ENCODE peak calls at places on chromosome 2, in four cellular contexts. One of them, this sample, is unnamed.

GRCh38 chr2:205367536-205367935 is 314.8 kb upstream of the NRP2 start:
- DNase-seq in mesendoderm: peak; percentile 59
- DNase-seq in H1: no peak
- DNase-seq in IMR-90: peak; percentile 80
- DNase-seq in this sample: no peak

GRCh38 chr2:42765686-42766085 is 1.8 kb upstream of the OXER1 start:
- DNase-seq in mesendoderm: no peak
- DNase-seq in H1: no peak
- DNase-seq in IMR-90: no peak
- DNase-seq in this sample: no peak

GRCh38 chr2:120175000-120175581 is 48.1 kb downstream of the TMEM185B start:
- DNase-seq in mesendoderm: peak; percentile 68
- DNase-seq in IMR-90: peak; percentile 79
- DNase-seq in H1: no peak
- DNase-seq in this sample: no peak

GRCh38 chr2:107801498-107801897 is 25.2 kb upstream of the RGPD4 start:
- DNase-seq in H1: no peak
- DNase-seq in mesendoderm: no peak
- DNase-seq in IMR-90: no peak
- DNase-seq in this sample: no peak

GRCh38 chr2:208399201-208399600 is 7.4 kb upstream of the PTH2R start:
- DNase-seq in H1: no peak
- DNase-seq in mesendoderm: no peak
- DNase-seq in IMR-90: no peak
- DNase-seq in this sample: no peak

GRCh38 chr2:32484907-32485306 is 128.1 kb downstream of the BIRC6 start:
- DNase-seq in H1: no peak
- DNase-seq in IMR-90: peak; percentile 97
- DNase-seq in mesendoderm: no peak
- DNase-seq in this sample: no peak

GRCh38 chr2:3729055-3729448 is 25.7 kb downstream of the DCDC2C start:
- DNase-seq in IMR-90: no peak
- DNase-seq in H1: no peak
- DNase-seq in mesendoderm: no peak
- DNase-seq in this sample: no peak

GRCh38 chr2:128420131-128420530 is 101.5 kb upstream of the HS6ST1 start:
- DNase-seq in mesendoderm: no peak
- DNase-seq in H1: no peak
- DNase-seq in IMR-90: no peak
- DNase-seq in this sample: no peak

GRCh38 chr2:98293003-98293402 is 53.3 kb upstream of the CNGA3 start:
- DNase-seq in H1: no peak
- DNase-seq in IMR-90: no peak
- DNase-seq in mesendoderm: no peak
- DNase-seq in this sample: no peak

GRCh38 chr2:153213022-153213421 is 265.5 kb downstream of the RPRM start:
- DNase-seq in H1: no peak
- DNase-seq in IMR-90: no peak
- DNase-seq in mesendoderm: no peak
- DNase-seq in this sample: no peak

GRCh38 chr2:210169871-210170441 is 1.3 kb downstream of the KANSL1L start:
- DNase-seq in mesendoderm: no peak
- DNase-seq in IMR-90: peak; percentile 79
- DNase-seq in H1: no peak
- DNase-seq in this sample: no peak

GRCh38 chr2:24972315-24972958 is 682 bp upstream of the DNAJC27 start:
- DNase-seq in IMR-90: no peak
- DNase-seq in H1: no peak
- DNase-seq in mesendoderm: peak; percentile 63
- DNase-seq in this sample: no peak

GRCh38 chr2:39593439-39594393 is 72.0 kb upstream of the TMEM178A start:
- DNase-seq in mesendoderm: peak; percentile 97
- DNase-seq in H1: peak; percentile 15
- DNase-seq in IMR-90: peak; percentile 88
- DNase-seq in this sample: peak; percentile 76

GRCh38 chr2:176986579-176986978 is 226.0 kb upstream of the HNRNPA3 start:
- DNase-seq in mesendoderm: no peak
- DNase-seq in IMR-90: no peak
- DNase-seq in H1: no peak
- DNase-seq in this sample: no peak

GRCh38 chr2:96895032-96895708 is 25.3 kb upstream of the SEMA4C start:
- DNase-seq in H1: no peak
- DNase-seq in IMR-90: no peak
- DNase-seq in mesendoderm: no peak
- DNase-seq in this sample: no peak

GRCh38 chr2:14944562-14945346 is 312.2 kb downstream of the LRATD1 start:
- DNase-seq in mesendoderm: peak; percentile 83
- DNase-seq in H1: peak; percentile 39
- DNase-seq in IMR-90: peak; percentile 34
- DNase-seq in this sample: peak; percentile 76

GRCh38 chr2:208042041-208042440 is 16.7 kb upstream of the PLEKHM3 start:
- DNase-seq in H1: no peak
- DNase-seq in IMR-90: peak; percentile 78
- DNase-seq in mesendoderm: peak; percentile 49
- DNase-seq in this sample: no peak

GRCh38 chr2:195343942-195344530 is 313.0 kb upstream of the SLC39A10 start:
- DNase-seq in mesendoderm: no peak
- DNase-seq in IMR-90: peak; percentile 78
- DNase-seq in H1: no peak
- DNase-seq in this sample: no peak

GRCh38 chr2:155141418-155141817 is 442.9 kb downstream of the KCNJ3 start:
- DNase-seq in mesendoderm: no peak
- DNase-seq in H1: no peak
- DNase-seq in IMR-90: no peak
- DNase-seq in this sample: no peak

GRCh38 chr2:163553601-163554000 is 182.2 kb downstream of the FIGN start:
- DNase-seq in mesendoderm: no peak
- DNase-seq in H1: no peak
- DNase-seq in IMR-90: no peak
- DNase-seq in this sample: no peak

GRCh38 chr2:74250189-74250631 is 51.8 kb downstream of the MTHFD2 start:
- DNase-seq in mesendoderm: peak; percentile 52
- DNase-seq in IMR-90: peak; percentile 40
- DNase-seq in H1: no peak
- DNase-seq in this sample: peak; percentile 59

GRCh38 chr2:188422726-188423125 is 131.1 kb downstream of the GULP1 start:
- DNase-seq in IMR-90: no peak
- DNase-seq in H1: no peak
- DNase-seq in mesendoderm: no peak
- DNase-seq in this sample: no peak

GRCh38 chr2:202771336-202771735 is 100.2 kb downstream of the ICA1L start:
- DNase-seq in mesendoderm: no peak
- DNase-seq in H1: no peak
- DNase-seq in IMR-90: no peak
- DNase-seq in this sample: no peak

GRCh38 chr2:227703961-227704360 is 13.9 kb downstream of the SLC19A3 start:
- DNase-seq in IMR-90: peak; percentile 13
- DNase-seq in mesendoderm: peak; percentile 48
- DNase-seq in H1: no peak
- DNase-seq in this sample: no peak

GRCh38 chr2:176680916-176681315 is 411.7 kb downstream of the MTX2 start:
- DNase-seq in H1: no peak
- DNase-seq in mesendoderm: no peak
- DNase-seq in IMR-90: peak; percentile 2
- DNase-seq in this sample: no peak

GRCh38 chr2:52995439-52995838 is 772.2 kb upstream of the CHAC2 start:
- DNase-seq in mesendoderm: no peak
- DNase-seq in H1: no peak
- DNase-seq in IMR-90: peak; percentile 32
- DNase-seq in this sample: no peak

GRCh38 chr2:46575467-46575866 is 96.1 kb downstream of the TMEM247 start:
- DNase-seq in mesendoderm: no peak
- DNase-seq in H1: no peak
- DNase-seq in IMR-90: no peak
- DNase-seq in this sample: no peak

GRCh38 chr2:241187101-241187690 is 1.3 kb upstream of the ANO7 start:
- DNase-seq in mesendoderm: peak; percentile 34
- DNase-seq in IMR-90: no peak
- DNase-seq in H1: no peak
- DNase-seq in this sample: no peak
- H4K5ac ChIP-seq in mesendoderm: no peak overlapping the region
- H4K5ac ChIP-seq in IMR-90: no peak overlapping the region
- H4K5ac ChIP-seq in H1: no peak overlapping the region
- H4K5ac ChIP-seq in this sample: no peak overlapping the region

GRCh38 chr2:26010943-26011342 is 22.9 kb upstream of the RAB10 start:
- DNase-seq in IMR-90: no peak
- DNase-seq in H1: no peak
- DNase-seq in mesendoderm: no peak
- DNase-seq in this sample: no peak
- H4K5ac ChIP-seq in IMR-90: no peak overlapping the region
- H4K5ac ChIP-seq in H1: no peak overlapping the region
- H4K5ac ChIP-seq in mesendoderm: no peak overlapping the region
- H4K5ac ChIP-seq in this sample: no peak overlapping the region

DNA sequence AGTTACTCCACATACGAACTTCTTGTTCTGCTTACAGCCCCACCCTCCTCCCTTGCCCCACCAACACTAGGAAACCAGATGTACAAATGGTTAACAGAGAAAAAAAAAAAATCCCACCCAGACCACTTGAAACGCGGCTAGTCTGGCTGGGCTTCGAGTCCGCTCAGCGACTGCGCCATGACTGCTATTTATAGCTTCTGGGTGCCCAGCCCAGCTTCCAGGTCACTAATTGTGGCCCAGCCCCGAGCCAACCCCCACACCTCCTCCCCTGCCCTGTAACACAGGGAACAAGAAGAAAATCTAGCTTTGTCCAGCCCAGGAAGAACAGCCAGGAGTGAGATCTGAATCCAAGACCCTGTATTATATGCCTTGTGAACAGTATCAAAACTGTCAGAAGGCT is 47.1 kb upstream of the IHH start:
- DNase-seq in mesendoderm: no peak
- DNase-seq in IMR-90: no peak
- DNase-seq in H1: no peak
- DNase-seq in this sample: no peak
- H4K5ac ChIP-seq in mesendoderm: no peak overlapping the region
- H4K5ac ChIP-seq in IMR-90: no peak overlapping the region
- H4K5ac ChIP-seq in H1: no peak overlapping the region
- H4K5ac ChIP-seq in this sample: no peak overlapping the region

DNA sequence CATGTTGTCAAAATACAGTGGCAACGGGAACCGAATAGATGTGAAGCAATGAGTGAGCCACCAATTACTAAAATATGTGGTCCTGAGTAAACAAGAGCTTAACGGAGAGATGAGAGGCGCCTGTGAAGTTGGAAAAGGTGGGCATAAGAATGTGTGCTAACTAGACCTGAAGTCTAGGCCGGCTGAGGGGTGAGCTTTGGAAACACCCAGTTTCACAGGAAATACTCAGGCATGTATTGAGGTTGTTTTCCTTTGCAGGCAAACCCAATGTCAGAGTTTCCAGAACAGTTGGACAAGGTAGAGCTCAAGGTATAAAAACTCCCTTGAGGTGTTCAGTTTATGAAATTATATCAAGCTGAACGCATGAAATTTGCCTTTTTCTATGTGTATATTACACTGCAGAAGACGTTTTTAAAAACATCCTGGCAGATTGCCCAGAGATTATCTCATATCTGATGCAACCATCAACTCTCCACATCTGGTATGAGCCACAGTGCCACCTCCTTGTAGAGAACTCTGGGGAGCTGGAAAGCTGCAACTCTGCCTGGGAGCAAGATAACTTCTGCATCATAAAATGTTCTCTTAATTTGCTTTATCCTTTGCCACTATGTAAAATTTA is 3.9 kb upstream of the WDSUB1 start:
- DNase-seq in IMR-90: peak; percentile 94
- DNase-seq in H1: no peak
- DNase-seq in mesendoderm: no peak
- DNase-seq in this sample: no peak
- H4K5ac ChIP-seq in IMR-90: peak overlapping the region; percentile 46
- H4K5ac ChIP-seq in H1: no peak overlapping the region
- H4K5ac ChIP-seq in mesendoderm: no peak overlapping the region
- H4K5ac ChIP-seq in this sample: no peak overlapping the region

GRCh38 chr2:103991591-103991990 is 862.3 kb upstream of the POU3F3 start:
- DNase-seq in H1: no peak
- DNase-seq in mesendoderm: peak; percentile 57
- DNase-seq in IMR-90: no peak
- DNase-seq in this sample: no peak
- H4K5ac ChIP-seq in H1: no peak overlapping the region
- H4K5ac ChIP-seq in mesendoderm: no peak overlapping the region
- H4K5ac ChIP-seq in IMR-90: no peak overlapping the region
- H4K5ac ChIP-seq in this sample: no peak overlapping the region

DNA sequence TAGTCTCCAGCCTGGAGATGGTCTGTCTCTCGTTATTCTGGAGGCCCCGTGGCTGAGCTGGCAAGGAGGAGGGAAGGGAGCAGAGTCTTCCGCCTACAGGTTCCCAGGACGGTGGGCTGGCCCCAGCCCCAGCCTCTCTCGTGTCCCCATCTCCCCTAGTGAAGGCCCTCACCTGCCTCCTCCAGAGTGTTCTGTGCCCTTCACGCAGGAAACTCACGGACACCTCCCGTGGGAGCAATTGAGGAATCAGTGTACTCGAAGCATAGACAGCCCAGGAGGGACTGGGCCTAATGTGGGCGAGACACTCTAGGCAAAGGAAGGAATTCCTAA is 123.3 kb downstream of the COPS8 start:
- DNase-seq in mesendoderm: no peak
- DNase-seq in IMR-90: no peak
- DNase-seq in H1: no peak
- DNase-seq in this sample: no peak
- H4K5ac ChIP-seq in mesendoderm: no peak overlapping the region
- H4K5ac ChIP-seq in IMR-90: peak overlapping the region; percentile 65
- H4K5ac ChIP-seq in H1: no peak overlapping the region
- H4K5ac ChIP-seq in this sample: no peak overlapping the region

This sample was measured in H9.